ENCODE peak calls at places on chromosomes 3 and 15, in eight cellular contexts. One of them, this sample, is unnamed.

GRCh38 chr3:143648708-143649107 is 199.6 kb downstream of the SLC9A9 start:
- DNase-seq in activated T-cell treated with anti-CD3 and anti-CD28 coated beads for 1 hour: no peak
- DNase-seq in heart right ventricle: no peak
- DNase-seq in fibroblast of the aortic adventitia: no peak
- DNase-seq in GM13977: no peak
- DNase-seq in SIG-M5: no peak
- DNase-seq in body of pancreas: no peak
- DNase-seq in T-helper 17 cell: no peak
- DNase-seq in this sample: no peak

GRCh38 chr15:22944651-22945050 is 35.5 kb downstream of the CYFIP1 start:
- DNase-seq in activated T-cell treated with anti-CD3 and anti-CD28 coated beads for 1 hour: no peak
- DNase-seq in heart right ventricle: no peak
- DNase-seq in fibroblast of the aortic adventitia: no peak
- DNase-seq in GM13977: no peak
- DNase-seq in SIG-M5: no peak
- DNase-seq in body of pancreas: peak
- DNase-seq in T-helper 17 cell: no peak
- DNase-seq in this sample: no peak

GRCh38 chr3:46102059-46102779 is 74.9 kb upstream of the XCR1 start:
- DNase-seq in activated T-cell treated with anti-CD3 and anti-CD28 coated beads for 1 hour: no peak
- DNase-seq in heart right ventricle: no peak
- DNase-seq in fibroblast of the aortic adventitia: no peak
- DNase-seq in GM13977: no peak
- DNase-seq in SIG-M5: no peak
- DNase-seq in body of pancreas: no peak
- DNase-seq in T-helper 17 cell: no peak
- DNase-seq in this sample: no peak

GRCh38 chr3:72487078-72487765 is 361.0 kb downstream of the SHQ1 start:
- DNase-seq in activated T-cell treated with anti-CD3 and anti-CD28 coated beads for 1 hour: no peak
- DNase-seq in heart right ventricle: peak
- DNase-seq in fibroblast of the aortic adventitia: peak
- DNase-seq in GM13977: peak
- DNase-seq in SIG-M5: no peak
- DNase-seq in body of pancreas: peak
- DNase-seq in T-helper 17 cell: no peak
- DNase-seq in this sample: no peak

GRCh38 chr3:46276497-46277099 is 34.3 kb downstream of the CCR3 start:
- DNase-seq in activated T-cell treated with anti-CD3 and anti-CD28 coated beads for 1 hour: peak
- DNase-seq in heart right ventricle: peak
- DNase-seq in fibroblast of the aortic adventitia: no peak
- DNase-seq in GM13977: peak
- DNase-seq in SIG-M5: no peak
- DNase-seq in body of pancreas: peak
- DNase-seq in T-helper 17 cell: peak
- DNase-seq in this sample: peak

GRCh38 chr3:63857311-63857710 is 6.3 kb downstream of the THOC7 start:
- DNase-seq in activated T-cell treated with anti-CD3 and anti-CD28 coated beads for 1 hour: no peak
- DNase-seq in heart right ventricle: no peak
- DNase-seq in fibroblast of the aortic adventitia: no peak
- DNase-seq in GM13977: no peak
- DNase-seq in SIG-M5: no peak
- DNase-seq in body of pancreas: no peak
- DNase-seq in T-helper 17 cell: no peak
- DNase-seq in this sample: no peak

GRCh38 chr15:96687388-96688107 is 357.0 kb downstream of the NR2F2 start:
- DNase-seq in activated T-cell treated with anti-CD3 and anti-CD28 coated beads for 1 hour: no peak
- DNase-seq in heart right ventricle: no peak
- DNase-seq in fibroblast of the aortic adventitia: no peak
- DNase-seq in GM13977: no peak
- DNase-seq in SIG-M5: no peak
- DNase-seq in body of pancreas: no peak
- DNase-seq in T-helper 17 cell: no peak
- DNase-seq in this sample: no peak

GRCh38 chr3:30199096-30199734 is 407.2 kb upstream of the TGFBR2 start:
- DNase-seq in activated T-cell treated with anti-CD3 and anti-CD28 coated beads for 1 hour: peak
- DNase-seq in heart right ventricle: peak
- DNase-seq in fibroblast of the aortic adventitia: peak
- DNase-seq in GM13977: peak
- DNase-seq in SIG-M5: peak
- DNase-seq in body of pancreas: peak
- DNase-seq in T-helper 17 cell: peak
- DNase-seq in this sample: peak

GRCh38 chr15:39628821-39629220 is 47.9 kb downstream of the THBS1 start:
- DNase-seq in activated T-cell treated with anti-CD3 and anti-CD28 coated beads for 1 hour: no peak
- DNase-seq in heart right ventricle: no peak
- DNase-seq in fibroblast of the aortic adventitia: peak
- DNase-seq in GM13977: no peak
- DNase-seq in SIG-M5: no peak
- DNase-seq in body of pancreas: no peak
- DNase-seq in T-helper 17 cell: no peak
- DNase-seq in this sample: peak

GRCh38 chr3:63986147-63986546 is 37.1 kb downstream of the PSMD6 start:
- DNase-seq in activated T-cell treated with anti-CD3 and anti-CD28 coated beads for 1 hour: no peak
- DNase-seq in heart right ventricle: no peak
- DNase-seq in fibroblast of the aortic adventitia: no peak
- DNase-seq in GM13977: no peak
- DNase-seq in SIG-M5: no peak
- DNase-seq in body of pancreas: no peak
- DNase-seq in T-helper 17 cell: no peak
- DNase-seq in this sample: no peak

GRCh38 chr3:59049671-59050331 is at the start of gene CFAP20DC:
- DNase-seq in activated T-cell treated with anti-CD3 and anti-CD28 coated beads for 1 hour: peak
- DNase-seq in heart right ventricle: peak
- DNase-seq in fibroblast of the aortic adventitia: peak
- DNase-seq in GM13977: peak
- DNase-seq in SIG-M5: no peak
- DNase-seq in body of pancreas: peak
- DNase-seq in T-helper 17 cell: peak
- DNase-seq in this sample: peak

GRCh38 chr3:38491215-38491614 is 4.9 kb upstream of the EXOG start:
- DNase-seq in activated T-cell treated with anti-CD3 and anti-CD28 coated beads for 1 hour: no peak
- DNase-seq in heart right ventricle: no peak
- DNase-seq in fibroblast of the aortic adventitia: no peak
- DNase-seq in GM13977: no peak
- DNase-seq in SIG-M5: no peak
- DNase-seq in body of pancreas: no peak
- DNase-seq in T-helper 17 cell: no peak
- DNase-seq in this sample: no peak

GRCh38 chr15:63843901-63844317 is 10.2 kb upstream of the HERC1 start:
- DNase-seq in activated T-cell treated with anti-CD3 and anti-CD28 coated beads for 1 hour: no peak
- DNase-seq in heart right ventricle: no peak
- DNase-seq in fibroblast of the aortic adventitia: no peak
- DNase-seq in GM13977: no peak
- DNase-seq in SIG-M5: no peak
- DNase-seq in body of pancreas: no peak
- DNase-seq in T-helper 17 cell: no peak
- DNase-seq in this sample: no peak

GRCh38 chr3:124669470-124669869 is 60.8 kb upstream of the UMPS start:
- DNase-seq in activated T-cell treated with anti-CD3 and anti-CD28 coated beads for 1 hour: no peak
- DNase-seq in heart right ventricle: no peak
- DNase-seq in fibroblast of the aortic adventitia: peak
- DNase-seq in GM13977: no peak
- DNase-seq in SIG-M5: no peak
- DNase-seq in body of pancreas: no peak
- DNase-seq in T-helper 17 cell: no peak
- DNase-seq in this sample: no peak

GRCh38 chr3:180457238-180457637 is 144.7 kb upstream of the TTC14 start:
- DNase-seq in activated T-cell treated with anti-CD3 and anti-CD28 coated beads for 1 hour: no peak
- DNase-seq in heart right ventricle: no peak
- DNase-seq in fibroblast of the aortic adventitia: peak
- DNase-seq in GM13977: no peak
- DNase-seq in SIG-M5: peak
- DNase-seq in body of pancreas: no peak
- DNase-seq in T-helper 17 cell: no peak
- DNase-seq in this sample: no peak

GRCh38 chr15:47614341-47614740 is 103.0 kb upstream of the SEMA6D start:
- DNase-seq in activated T-cell treated with anti-CD3 and anti-CD28 coated beads for 1 hour: no peak
- DNase-seq in heart right ventricle: no peak
- DNase-seq in fibroblast of the aortic adventitia: no peak
- DNase-seq in GM13977: no peak
- DNase-seq in SIG-M5: no peak
- DNase-seq in body of pancreas: no peak
- DNase-seq in T-helper 17 cell: no peak
- DNase-seq in this sample: no peak

GRCh38 chr15:60917469-60918130 is 311.5 kb downstream of the RORA start:
- DNase-seq in activated T-cell treated with anti-CD3 and anti-CD28 coated beads for 1 hour: no peak
- DNase-seq in heart right ventricle: peak
- DNase-seq in fibroblast of the aortic adventitia: peak
- DNase-seq in GM13977: no peak
- DNase-seq in SIG-M5: no peak
- DNase-seq in body of pancreas: peak
- DNase-seq in T-helper 17 cell: no peak
- DNase-seq in this sample: no peak

GRCh38 chr3:141949972-141950371 is 73.5 kb downstream of the ATP1B3 start:
- DNase-seq in activated T-cell treated with anti-CD3 and anti-CD28 coated beads for 1 hour: no peak
- DNase-seq in heart right ventricle: no peak
- DNase-seq in fibroblast of the aortic adventitia: no peak
- DNase-seq in GM13977: no peak
- DNase-seq in SIG-M5: no peak
- DNase-seq in body of pancreas: no peak
- DNase-seq in T-helper 17 cell: no peak
- DNase-seq in this sample: no peak

GRCh38 chr3:127043731-127044510 is 61.0 kb downstream of the PLXNA1 start:
- DNase-seq in activated T-cell treated with anti-CD3 and anti-CD28 coated beads for 1 hour: no peak
- DNase-seq in heart right ventricle: no peak
- DNase-seq in fibroblast of the aortic adventitia: no peak
- DNase-seq in GM13977: no peak
- DNase-seq in SIG-M5: no peak
- DNase-seq in body of pancreas: no peak
- DNase-seq in T-helper 17 cell: no peak
- DNase-seq in this sample: no peak

GRCh38 chr3:3664916-3665315 is 134.3 kb upstream of the LRRN1 start:
- DNase-seq in activated T-cell treated with anti-CD3 and anti-CD28 coated beads for 1 hour: no peak
- DNase-seq in heart right ventricle: no peak
- DNase-seq in fibroblast of the aortic adventitia: no peak
- DNase-seq in GM13977: no peak
- DNase-seq in SIG-M5: no peak
- DNase-seq in body of pancreas: no peak
- DNase-seq in T-helper 17 cell: no peak
- DNase-seq in this sample: no peak

GRCh38 chr3:62737449-62737848 is 137.8 kb downstream of the CADPS start:
- DNase-seq in activated T-cell treated with anti-CD3 and anti-CD28 coated beads for 1 hour: no peak
- DNase-seq in heart right ventricle: no peak
- DNase-seq in fibroblast of the aortic adventitia: no peak
- DNase-seq in GM13977: no peak
- DNase-seq in SIG-M5: no peak
- DNase-seq in body of pancreas: no peak
- DNase-seq in T-helper 17 cell: no peak
- DNase-seq in this sample: no peak

GRCh38 chr15:69016021-69016595 is 1.6 kb downstream of the NOX5 start:
- DNase-seq in activated T-cell treated with anti-CD3 and anti-CD28 coated beads for 1 hour: no peak
- DNase-seq in heart right ventricle: no peak
- DNase-seq in fibroblast of the aortic adventitia: no peak
- DNase-seq in GM13977: no peak
- DNase-seq in SIG-M5: no peak
- DNase-seq in body of pancreas: no peak
- DNase-seq in T-helper 17 cell: no peak
- DNase-seq in this sample: no peak

GRCh38 chr15:51589881-51590570 is 32.5 kb downstream of the DMXL2 start:
- DNase-seq in activated T-cell treated with anti-CD3 and anti-CD28 coated beads for 1 hour: no peak
- DNase-seq in heart right ventricle: no peak
- DNase-seq in fibroblast of the aortic adventitia: no peak
- DNase-seq in GM13977: no peak
- DNase-seq in SIG-M5: peak
- DNase-seq in body of pancreas: no peak
- DNase-seq in T-helper 17 cell: no peak
- DNase-seq in this sample: no peak

GRCh38 chr15:93200448-93201226 is 111.6 kb upstream of the RGMA start:
- DNase-seq in activated T-cell treated with anti-CD3 and anti-CD28 coated beads for 1 hour: no peak
- DNase-seq in heart right ventricle: no peak
- DNase-seq in fibroblast of the aortic adventitia: no peak
- DNase-seq in GM13977: no peak
- DNase-seq in SIG-M5: no peak
- DNase-seq in body of pancreas: no peak
- DNase-seq in T-helper 17 cell: no peak
- DNase-seq in this sample: no peak

This sample was measured in cerebellar cortex.